ENCODE peak calls at places on chromosomes 3 and 15, in ten cellular contexts. A is epithelial cell of esophagus, B is stomach, H is mammary epithelial cell, E is fibroblast of lung, G is body of pancreas, W is endodermal cell, K is endothelial cell of umbilical vein, R is AG10803, L is PC-9. V is an unnamed sample.

GRCh38 chr3:139310474-139310933 is 33.3 kb upstream of the MRPS22 start:
- DNase-seq in A (peak; percentile 45), B (no peak), H (peak; percentile 76), E (peak; percentile 93), G (no peak), W (no peak), K (no peak), R (peak; percentile 95), L (peak; percentile 85), V (peak; percentile 98)

GRCh38 chr15:62753518-62754221 is 288.9 kb upstream of the TPM1 start:
- DNase-seq in A (peak; percentile 93), B (no peak), H (peak; percentile 88), E (no peak), G (no peak), W (no peak), K (no peak), R (no peak), L (peak; percentile 86), V (no peak)

GRCh38 chr15:60652245-60652644 is 173.3 kb upstream of the ICE2 start:
- DNase-seq in A (no peak), B (no peak), H (no peak), E (no peak), G (no peak), W (no peak), K (no peak), R (no peak), L (no peak), V (no peak)

GRCh38 chr15:93091465-93091864 is 2.5 kb upstream of the RGMA start:
- DNase-seq in A (no peak), B (no peak), H (no peak), E (no peak), G (no peak), W (peak; percentile 51), K (no peak), R (no peak), L (no peak), V (no peak)

GRCh38 chr3:32551087-32551486 is 19.6 kb downstream of the DYNC1LI1 start:
- DNase-seq in A (no peak), B (no peak), H (no peak), E (no peak), G (no peak), W (no peak), K (no peak), R (no peak), L (no peak), V (no peak)

GRCh38 chr15:42155546-42156265 is 730 bp downstream of the PLA2G4F start:
- DNase-seq in A (peak; percentile 57), B (peak; percentile 84), H (peak; percentile 32), E (no peak), G (peak; percentile 69), W (no peak), K (no peak), R (no peak), L (peak; percentile 61), V (no peak)

GRCh38 chr15:50353999-50354837 is 780 bp downstream of the GABPB1 start:
- DNase-seq in A (peak; percentile 87), B (peak; percentile 53), H (peak; percentile 91), E (peak; percentile 88), G (peak; percentile 56), W (peak; percentile 76), K (peak; percentile 92), R (peak; percentile 90), L (peak; percentile 79), V (peak; percentile 91)

GRCh38 chr15:101114146-101114545 is 137.7 kb downstream of the CHSY1 start:
- DNase-seq in A (no peak), B (no peak), H (no peak), E (no peak), G (no peak), W (peak; percentile 38), K (no peak), R (no peak), L (no peak), V (no peak)

GRCh38 chr15:52657338-52657737 is 21.9 kb downstream of the ATOSA start:
- DNase-seq in A (peak; percentile 55), B (no peak), H (peak; percentile 63), E (peak; percentile 93), G (no peak), W (no peak), K (peak; percentile 46), R (peak; percentile 72), L (no peak), V (peak; percentile 92)

GRCh38 chr15:90873998-90874605 is 5.7 kb downstream of the FURIN start:
- DNase-seq in A (peak; percentile 32), B (peak; percentile 76), H (no peak), E (peak; percentile 30), G (peak; percentile 91), W (peak; percentile 81), K (peak; percentile 21), R (no peak), L (peak; percentile 75), V (no peak)

GRCh38 chr3:156271995-156272719 is 151.8 kb downstream of the KCNAB1 start:
- DNase-seq in A (no peak), B (no peak), H (no peak), E (no peak), G (no peak), W (peak; percentile 58), K (no peak), R (no peak), L (no peak), V (no peak)

GRCh38 chr3:179956416-179956830 is 80.3 kb downstream of the PEX5L start:
- DNase-seq in A (no peak), B (no peak), H (no peak), E (peak; percentile 37), G (no peak), W (no peak), K (no peak), R (no peak), L (no peak), V (no peak)

GRCh38 chr15:24054547-24055245 is 367.6 kb upstream of the NDN start:
- DNase-seq in A (no peak), B (peak; percentile 26), H (no peak), E (no peak), G (peak; percentile 79), W (no peak), K (no peak), R (no peak), L (no peak), V (no peak)

GRCh38 chr3:52196977-52197376 is 983 bp upstream of the ALAS1 start:
- DNase-seq in A (no peak), B (peak; percentile 89), H (no peak), E (no peak), G (no peak), W (no peak), K (no peak), R (no peak), L (no peak), V (no peak)

GRCh38 chr3:10341901-10342398 is 21.0 kb upstream of the SEC13 start:
- DNase-seq in A (no peak), B (no peak), H (no peak), E (no peak), G (no peak), W (no peak), K (no peak), R (no peak), L (no peak), V (no peak)

GRCh38 chr3:195555110-195555509 is 12.0 kb upstream of the PPP1R2 start:
- DNase-seq in A (no peak), B (no peak), H (no peak), E (no peak), G (no peak), W (peak; percentile 65), K (no peak), R (no peak), L (no peak), V (no peak)

GRCh38 chr3:192063570-192063969 is 602.6 kb downstream of the PYDC2 start:
- DNase-seq in A (peak; percentile 45), B (no peak), H (no peak), E (peak; percentile 76), G (peak; percentile 10), W (peak; percentile 84), K (peak; percentile 59), R (no peak), L (no peak), V (peak; percentile 16)

GRCh38 chr15:95715116-95715888 is 615.2 kb upstream of the NR2F2 start:
- DNase-seq in A (no peak), B (no peak), H (no peak), E (no peak), G (no peak), W (no peak), K (no peak), R (no peak), L (no peak), V (no peak)

GRCh38 chr15:48336940-48337339 is 5.7 kb downstream of the DUT start:
- DNase-seq in A (no peak), B (no peak), H (no peak), E (peak; percentile 2), G (no peak), W (peak; percentile 72), K (peak; percentile 10), R (peak; percentile 12), L (no peak), V (peak; percentile 37)

GRCh38 chr3:42491876-42492507 is 10.5 kb upstream of the VIPR1 start:
- DNase-seq in A (no peak), B (peak; percentile 33), H (no peak), E (no peak), G (no peak), W (peak; percentile 32), K (no peak), R (no peak), L (no peak), V (no peak)
- H3K4me3 ChIP-seq in A (no peak overlapping the region), B (no peak overlapping the region), H (no peak overlapping the region), E (no peak overlapping the region), G (no peak overlapping the region), W (no peak overlapping the region), K (no peak overlapping the region), R (no peak overlapping the region), L (no peak overlapping the region), V (no peak overlapping the region)

DNA sequence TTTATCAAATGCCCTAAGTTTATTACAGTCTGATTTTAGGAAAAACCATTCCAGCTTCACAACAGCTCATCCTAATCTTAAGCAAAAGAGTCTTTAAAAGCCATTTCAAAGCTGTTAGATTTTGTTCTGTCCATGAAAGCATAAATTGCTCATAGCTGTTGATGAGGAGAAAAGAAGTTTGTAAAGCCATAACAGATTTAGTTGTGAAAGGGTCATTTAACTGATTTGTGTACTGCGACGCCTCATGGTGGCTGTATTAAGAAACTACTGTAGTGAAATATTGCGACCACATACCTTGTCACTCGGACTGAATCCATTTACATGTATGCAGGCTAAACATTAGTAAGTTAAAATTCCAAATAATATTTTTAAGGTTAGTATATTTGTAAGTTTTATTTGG is 20.9 kb downstream of the BBX start:
- DNase-seq in A (peak; percentile 27), B (no peak), H (no peak), E (peak; percentile 14), G (peak; percentile 14), W (no peak), K (peak; percentile 30), R (no peak), L (no peak), V (peak; percentile 31)
- TF ChIP-seq CTCF in A (peak; percentile 18), B (peak; percentile 7), H (peak; percentile 30), E (no peak), G (no peak), W (peak; percentile 64), K (peak; percentile 17), R (peak; percentile 8), L (peak; percentile 62), V (no peak)

GRCh38 chr15:36888018-36888992 is 212.0 kb downstream of the MEIS2 start:
- DNase-seq in A (no peak), B (no peak), H (no peak), E (peak; percentile 71), G (peak; percentile 40), W (peak; percentile 70), K (no peak), R (peak; percentile 37), L (no peak), V (peak; percentile 44)
- H3K4me3 ChIP-seq in A (no peak overlapping the region), B (peak overlapping the region; percentile 39), H (no peak overlapping the region), E (no peak overlapping the region), G (no peak overlapping the region), W (no peak overlapping the region), K (no peak overlapping the region), R (peak overlapping the region; percentile 44), L (no peak overlapping the region), V (peak overlapping the region; percentile 40)

GRCh38 chr15:33729648-33730047 is 238.6 kb upstream of the CHRM5 start:
- DNase-seq in A (peak; percentile 59), B (no peak), H (peak; percentile 30), E (peak; percentile 15), G (no peak), W (no peak), K (peak; percentile 34), R (no peak), L (no peak), V (peak; percentile 27)
- TF ChIP-seq CTCF in A (peak; percentile 64), B (no peak), H (peak; percentile 14), E (peak; percentile 11), G (no peak), W (peak; percentile 47), K (peak; percentile 28), R (no peak), L (no peak), V (peak; percentile 38)